ENCODE peak calls at places on chromosomes 4 and X, in nine cellular contexts. N, D, Q, E, U, Y, G, P and R are unnamed samples.
A peak's percentile ranks its signal among the peaks of the same experiment; 100 is the strongest.

GRCh38 chr4:84814100-84814750 is 152.3 kb downstream of the WDFY3 start:
- DNase-seq in Q (no peak), D (peak; percentile 81), E (peak; percentile 1), G (peak; percentile 94), Y (no peak), P (no peak), N (no peak), U (no peak), R (peak; percentile 94)

GRCh38 chr4:19492611-19493010 is 759.1 kb upstream of the SLIT2 start:
- DNase-seq in E (no peak), P (no peak), D (no peak), Y (no peak), U (no peak), G (peak; percentile 41), N (no peak), Q (no peak), R (no peak)

GRCh38 chrX:123764967-123765871 is 32.4 kb upstream of the THOC2 start:
- DNase-seq in P (peak; percentile 80), Q (peak; percentile 90), N (peak; percentile 88), G (peak; percentile 93), U (peak; percentile 89), E (peak; percentile 82), Y (peak; percentile 89), D (peak; percentile 64), R (peak; percentile 86)

GRCh38 chr4:6944311-6945051 is 34.9 kb downstream of the TBC1D14 start:
- DNase-seq in N (peak; percentile 73), Q (no peak), P (no peak), D (no peak), E (no peak), Y (peak; percentile 48), U (no peak), G (no peak), R (peak; percentile 10)

GRCh38 chr4:37767546-37767945 is 58.9 kb upstream of the PGM2 start:
- DNase-seq in E (no peak), N (peak; percentile 68), Q (peak; percentile 77), D (peak; percentile 88), Y (peak; percentile 91), P (peak; percentile 72), U (no peak), G (peak; percentile 32), R (peak; percentile 50)

GRCh38 chr4:76195326-76195725 is 18.3 kb downstream of the SCARB2 start:
- DNase-seq in D (peak; percentile 56), U (no peak), Q (no peak), E (no peak), G (no peak), N (no peak), Y (no peak), P (no peak), R (no peak)

GRCh38 chrX:153396320-153397195 is 4.6 kb downstream of the PNMA6E start:
- DNase-seq in Q (no peak), Y (no peak), U (no peak), D (no peak), E (no peak), G (no peak), N (no peak), P (no peak), R (no peak)

GRCh38 chr4:98828801-98829200 is 100.1 kb downstream of the EIF4E start:
- DNase-seq in Y (no peak), U (peak; percentile 5), P (no peak), D (peak; percentile 34), G (peak; percentile 7), N (peak; percentile 27), Q (no peak), E (no peak), R (no peak)

GRCh38 chrX:8851487-8851886 is 50.3 kb upstream of the FAM9A start:
- DNase-seq in Y (no peak), U (no peak), P (no peak), Q (no peak), D (no peak), G (no peak), N (no peak), E (no peak), R (no peak)

GRCh38 chrX:18543738-18544137 is 118.3 kb downstream of the CDKL5 start:
- DNase-seq in G (no peak), Q (no peak), N (no peak), Y (no peak), E (no peak), D (no peak), U (no peak), P (no peak), R (no peak)

GRCh38 chr4:61501812-61502211 is 301.7 kb downstream of the ADGRL3 start:
- DNase-seq in N (no peak), G (no peak), Y (no peak), U (peak; percentile 43), D (no peak), E (no peak), Q (no peak), P (no peak), R (no peak)

GRCh38 chrX:101708180-101708579 is 48.5 kb upstream of the ARMCX2 start:
- DNase-seq in P (no peak), U (no peak), D (peak; percentile 0), E (no peak), N (no peak), Q (no peak), Y (no peak), G (peak; percentile 38), R (no peak)

GRCh38 chrX:150212672-150213480 is 150.2 kb upstream of the MAMLD1 start:
- DNase-seq in Y (no peak), G (peak; percentile 38), Q (peak; percentile 79), U (no peak), D (no peak), N (no peak), P (no peak), E (peak; percentile 81), R (no peak)

DNA sequence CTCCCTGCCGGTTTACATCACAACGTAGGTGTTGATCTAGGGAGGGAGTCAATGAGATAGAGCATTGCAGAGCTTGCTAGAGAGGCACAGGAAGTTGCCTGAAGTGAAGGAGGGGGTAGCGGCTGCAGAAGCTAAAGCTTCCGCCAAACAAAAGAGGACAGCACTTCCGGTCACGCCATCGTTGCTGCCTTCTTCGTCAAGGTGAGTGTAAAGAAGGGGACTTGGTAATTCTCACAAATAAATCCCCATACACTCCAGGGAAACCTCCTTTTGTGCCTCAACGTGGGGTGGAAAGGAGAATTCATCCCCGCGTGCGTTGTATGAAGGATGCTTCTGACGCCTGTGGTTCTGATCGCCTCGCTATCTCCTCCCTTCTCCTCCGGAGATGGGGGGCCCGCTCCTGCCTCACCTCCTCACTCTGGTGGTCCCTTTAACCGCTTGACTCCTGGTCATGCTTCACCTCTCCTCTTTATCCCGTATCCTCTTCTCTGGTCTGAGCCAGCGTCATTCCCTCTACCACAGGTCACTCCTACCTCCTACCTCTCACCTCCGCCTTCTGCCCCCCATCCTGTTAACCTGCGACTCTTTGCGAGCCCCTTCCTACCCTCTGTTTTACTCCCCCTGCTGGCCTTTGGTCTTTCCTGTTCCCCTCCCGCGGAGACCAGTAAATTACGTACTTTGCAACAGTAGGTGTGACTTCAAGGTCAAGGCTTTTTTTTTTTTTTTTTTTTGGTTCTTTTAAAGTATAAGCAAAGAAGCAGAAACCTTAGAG is 59.9 kb downstream of the GSPT2 start:
- DNase-seq in U (peak; percentile 53), D (peak; percentile 55), E (peak; percentile 66), Y (peak; percentile 54), N (peak; percentile 65), P (peak; percentile 57), G (peak; percentile 64), Q (peak; percentile 56), R (peak; percentile 40)
- H3K27ac ChIP-seq in U (no peak overlapping the region), D (peak overlapping the region; percentile 15), E (peak overlapping the region; percentile 53), Y (no peak overlapping the region), N (peak overlapping the region; percentile 66), P (peak overlapping the region; percentile 81), G (no peak overlapping the region), Q (peak overlapping the region; percentile 52), R (peak overlapping the region; percentile 36)

GRCh38 chr4:128846063-128846462 is 36.6 kb downstream of the JADE1 start:
- DNase-seq in Y (no peak), N (no peak), E (no peak), U (no peak), P (no peak), G (no peak), Q (no peak), D (no peak), R (no peak)
- H3K27ac ChIP-seq in Y (no peak overlapping the region), N (no peak overlapping the region), E (no peak overlapping the region), U (no peak overlapping the region), P (no peak overlapping the region), G (no peak overlapping the region), Q (peak overlapping the region; percentile 15), D (no peak overlapping the region), R (no peak overlapping the region)

DNA sequence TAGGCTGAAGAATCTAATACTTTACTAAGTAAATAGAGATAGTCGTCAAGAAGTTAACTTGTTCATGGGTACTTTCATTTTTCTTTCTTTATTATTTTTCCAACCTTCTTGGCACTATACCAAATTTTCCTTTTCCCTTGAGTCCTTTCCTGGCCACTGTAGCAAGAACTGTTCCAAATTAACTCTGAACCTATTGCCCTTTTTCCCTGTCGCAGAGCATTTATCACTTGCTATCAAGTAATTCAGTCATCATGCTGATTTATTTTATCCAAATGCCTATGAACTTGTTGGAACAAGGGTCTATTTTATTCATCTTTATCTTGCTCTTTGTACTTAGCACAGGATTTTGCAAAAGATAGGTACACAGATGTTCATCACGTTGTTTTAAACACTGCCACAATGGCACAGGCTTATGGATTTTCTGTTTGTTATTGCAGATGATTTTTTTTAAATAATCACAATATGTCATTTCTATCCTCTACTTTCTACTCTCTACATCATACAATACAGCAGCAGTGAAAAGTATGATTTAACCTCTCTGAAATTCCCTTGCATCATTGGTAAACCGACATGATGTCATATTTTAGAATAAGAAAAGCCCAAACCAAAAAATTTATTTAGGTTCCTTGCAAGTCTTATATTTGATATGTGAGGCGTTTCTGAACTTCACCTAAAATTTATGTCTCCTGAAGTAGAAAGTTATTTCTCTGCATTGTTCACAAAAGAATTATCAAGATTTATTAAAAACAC is 2352.3 kb downstream of the PCDH7 start:
- DNase-seq in Q (no peak), N (no peak), U (no peak), D (no peak), Y (no peak), G (no peak), P (no peak), E (no peak), R (no peak)
- H3K27ac ChIP-seq in Q (no peak overlapping the region), N (no peak overlapping the region), U (no peak overlapping the region), D (no peak overlapping the region), Y (no peak overlapping the region), G (peak overlapping the region; percentile 48), P (no peak overlapping the region), E (no peak overlapping the region), R (no peak overlapping the region)

GRCh38 chr4:188658958-188659522 is 519.8 kb downstream of the TRIML1 start:
- DNase-seq in P (no peak), D (no peak), E (no peak), G (no peak), N (no peak), Y (no peak), Q (no peak), U (no peak), R (no peak)

GRCh38 chr4:188661502-188661901 is 522.3 kb downstream of the TRIML1 start:
- DNase-seq in N (no peak), Q (no peak), D (no peak), E (no peak), U (no peak), Y (no peak), P (no peak), G (peak; percentile 4), R (no peak)

GRCh38 chr4:188657365-188657764 is 518.1 kb downstream of the TRIML1 start:
- DNase-seq in G (no peak), U (no peak), N (no peak), P (no peak), Y (no peak), Q (no peak), D (no peak), E (no peak), R (no peak)

GRCh38 chr4:188663369-188663768 is 524.1 kb downstream of the TRIML1 start:
- DNase-seq in N (no peak), U (no peak), Q (no peak), P (no peak), E (no peak), D (no peak), Y (no peak), G (no peak), R (no peak)

GRCh38 chr4:188660796-188661195 is 521.6 kb downstream of the TRIML1 start:
- DNase-seq in G (no peak), Y (no peak), D (no peak), N (no peak), Q (no peak), U (no peak), E (no peak), P (no peak), R (no peak)
- H3K27ac ChIP-seq in G (no peak overlapping the region), Y (no peak overlapping the region), D (no peak overlapping the region), N (no peak overlapping the region), Q (no peak overlapping the region), U (no peak overlapping the region), E (no peak overlapping the region), P (no peak overlapping the region), R (no peak overlapping the region)